ENCODE peak calls at places on chromosome 7, in ten cellular contexts. X, T, B, E, H, Y, K, N, C and I are unnamed samples.

GRCh38 chr7:73894851-73895441 is 34.0 kb downstream of the TMEM270 start:
- DNase-seq in X (peak), T (no peak), B (peak), E (no peak), H (no peak), Y (no peak), K (no peak), N (no peak), C (no peak), I (no peak)

GRCh38 chr7:73477376-73477775 is 43.8 kb downstream of the FZD9 start:
- DNase-seq in X (no peak), T (no peak), B (no peak), E (no peak), H (no peak), Y (no peak), K (no peak), N (no peak), C (no peak), I (no peak)

GRCh38 chr7:68364871-68365625 is 1233.2 kb upstream of the AUTS2 start:
- DNase-seq in X (no peak), T (no peak), B (no peak), E (no peak), H (no peak), Y (no peak), K (no peak), N (no peak), C (no peak), I (no peak)

GRCh38 chr7:100578246-100579183 is 4.8 kb upstream of the SAP25 start:
- DNase-seq in X (no peak), T (no peak), B (no peak), E (no peak), H (no peak), Y (no peak), K (no peak), N (no peak), C (no peak), I (no peak)

GRCh38 chr7:28957822-28958234 is 302 bp downstream of the TRIL start:
- DNase-seq in X (no peak), T (peak), B (no peak), E (peak), H (peak), Y (no peak), K (no peak), N (peak), C (no peak), I (peak)

GRCh38 chr7:137081694-137082093 is 213.2 kb downstream of the CHRM2 start:
- DNase-seq in X (no peak), T (no peak), B (peak), E (no peak), H (no peak), Y (no peak), K (no peak), N (no peak), C (no peak), I (no peak)

GRCh38 chr7:114412548-114412947 is 2.1 kb upstream of the FOXP2 start:
- DNase-seq in X (no peak), T (no peak), B (no peak), E (peak), H (no peak), Y (no peak), K (no peak), N (no peak), C (peak), I (no peak)

GRCh38 chr7:101817930-101818698 is 688 bp downstream of the CUX1 start:
- DNase-seq in X (no peak), T (no peak), B (no peak), E (no peak), H (no peak), Y (no peak), K (no peak), N (no peak), C (no peak), I (no peak)

GRCh38 chr7:155774947-155775346 is 37.3 kb downstream of the SHH start:
- DNase-seq in X (no peak), T (no peak), B (no peak), E (no peak), H (no peak), Y (no peak), K (no peak), N (no peak), C (no peak), I (no peak)

GRCh38 chr7:136114966-136115762 is 138.0 kb upstream of the MTPN start:
- DNase-seq in X (no peak), T (peak), B (peak), E (peak), H (no peak), Y (peak), K (peak), N (peak), C (peak), I (peak)

GRCh38 chr7:51128545-51129466 is 187.8 kb downstream of the COBL start:
- DNase-seq in X (no peak), T (no peak), B (no peak), E (no peak), H (no peak), Y (no peak), K (no peak), N (no peak), C (no peak), I (no peak)

GRCh38 chr7:70408477-70408876 is 723.5 kb upstream of the GALNT17 start:
- DNase-seq in X (no peak), T (no peak), B (no peak), E (no peak), H (no peak), Y (peak), K (no peak), N (no peak), C (no peak), I (no peak)

GRCh38 chr7:38682602-38683001 is 51.4 kb upstream of the AMPH start:
- DNase-seq in X (no peak), T (no peak), B (no peak), E (no peak), H (no peak), Y (no peak), K (no peak), N (no peak), C (no peak), I (no peak)

GRCh38 chr7:22728416-22729029 is 1.5 kb downstream of the IL6 start:
- DNase-seq in X (no peak), T (no peak), B (no peak), E (no peak), H (no peak), Y (peak), K (peak), N (no peak), C (no peak), I (peak)

GRCh38 chr7:108824840-108825540 is 255.3 kb downstream of the DNAJB9 start:
- DNase-seq in X (no peak), T (no peak), B (no peak), E (no peak), H (no peak), Y (no peak), K (no peak), N (no peak), C (no peak), I (no peak)

GRCh38 chr7:36651404-36651803 is 72.9 kb downstream of the AOAH start:
- DNase-seq in X (no peak), T (no peak), B (peak), E (no peak), H (no peak), Y (no peak), K (no peak), N (no peak), C (no peak), I (no peak)

GRCh38 chr7:151140826-151141225 is 26.7 kb downstream of the GBX1 start:
- DNase-seq in X (no peak), T (no peak), B (no peak), E (no peak), H (no peak), Y (no peak), K (no peak), N (no peak), C (no peak), I (no peak)

GRCh38 chr7:74329225-74329624 is 40.0 kb downstream of the CLIP2 start:
- DNase-seq in X (no peak), T (no peak), B (no peak), E (no peak), H (no peak), Y (no peak), K (no peak), N (no peak), C (no peak), I (no peak)

GRCh38 chr7:42605381-42605780 is 306.5 kb downstream of the C7orf25 start:
- DNase-seq in X (no peak), T (no peak), B (peak), E (no peak), H (no peak), Y (no peak), K (no peak), N (no peak), C (no peak), I (no peak)

GRCh38 chr7:1853619-1854520 is 183.8 kb downstream of the ELFN1 start:
- DNase-seq in X (no peak), T (no peak), B (no peak), E (peak), H (peak), Y (no peak), K (peak), N (peak), C (no peak), I (no peak)

GRCh38 chr7:1144269-1144771 is 15.7 kb downstream of the ZFAND2A start:
- DNase-seq in X (no peak), T (no peak), B (no peak), E (no peak), H (no peak), Y (peak), K (peak), N (no peak), C (no peak), I (peak)

GRCh38 chr7:128017880-128018845 is 13.1 kb downstream of the LRRC4 start:
- DNase-seq in X (no peak), T (no peak), B (no peak), E (no peak), H (no peak), Y (no peak), K (no peak), N (no peak), C (no peak), I (no peak)

GRCh38 chr7:7491044-7491443 is 44.6 kb downstream of the COL28A1 start:
- DNase-seq in X (no peak), T (no peak), B (no peak), E (no peak), H (no peak), Y (no peak), K (no peak), N (no peak), C (no peak), I (no peak)

GRCh38 chr7:17302575-17303142 is 4.2 kb downstream of the AHR start:
- DNase-seq in X (no peak), T (peak), B (peak), E (no peak), H (no peak), Y (no peak), K (peak), N (no peak), C (no peak), I (peak)

GRCh38 chr7:105985821-105986220 is 22.8 kb downstream of the CDHR3 start:
- DNase-seq in X (no peak), T (no peak), B (no peak), E (no peak), H (no peak), Y (no peak), K (no peak), N (no peak), C (no peak), I (no peak)

GRCh38 chr7:75808106-75808505 is 5.5 kb downstream of the CCL24 start:
- DNase-seq in X (no peak), T (no peak), B (no peak), E (no peak), H (no peak), Y (no peak), K (no peak), N (no peak), C (no peak), I (no peak)

GRCh38 chr7:117637937-117638336 is 158.1 kb downstream of the CFTR start:
- DNase-seq in X (no peak), T (no peak), B (no peak), E (no peak), H (no peak), Y (no peak), K (no peak), N (no peak), C (no peak), I (no peak)

GRCh38 chr7:36522453-36523007 is 132.9 kb downstream of the ANLN start:
- DNase-seq in X (no peak), T (no peak), B (no peak), E (no peak), H (no peak), Y (no peak), K (no peak), N (no peak), C (no peak), I (no peak)

GRCh38 chr7:149884016-149884415 is 10.2 kb downstream of the ATP6V0E2 start:
- DNase-seq in X (no peak), T (no peak), B (no peak), E (no peak), H (no peak), Y (no peak), K (peak), N (no peak), C (no peak), I (peak)

GRCh38 chr7:7919449-7919945 is 49.1 kb upstream of the GLCCI1 start:
- DNase-seq in X (no peak), T (no peak), B (no peak), E (no peak), H (no peak), Y (no peak), K (no peak), N (no peak), C (no peak), I (no peak)

GRCh38 chr7:120404042-120404441 is 131.1 kb downstream of the KCND2 start:
- DNase-seq in X (no peak), T (peak), B (no peak), E (no peak), H (no peak), Y (no peak), K (no peak), N (no peak), C (no peak), I (no peak)

GRCh38 chr7:1702652-1703051 is 32.6 kb downstream of the ELFN1 start:
- DNase-seq in X (no peak), T (no peak), B (no peak), E (no peak), H (no peak), Y (no peak), K (no peak), N (no peak), C (no peak), I (no peak)

GRCh38 chr7:45119550-45119949 is 8.1 kb upstream of the TBRG4 start:
- DNase-seq in X (no peak), T (no peak), B (no peak), E (no peak), H (no peak), Y (no peak), K (no peak), N (no peak), C (no peak), I (no peak)

GRCh38 chr7:66894463-66895080 is 26.5 kb upstream of the TMEM248 start:
- DNase-seq in X (no peak), T (no peak), B (no peak), E (no peak), H (no peak), Y (no peak), K (peak), N (peak), C (no peak), I (no peak)

GRCh38 chr7:20268832-20269231 is 51.6 kb upstream of the MACC1 start:
- DNase-seq in X (no peak), T (no peak), B (no peak), E (no peak), H (no peak), Y (no peak), K (no peak), N (no peak), C (no peak), I (no peak)

GRCh38 chr7:17663056-17663675 is 277.1 kb downstream of the SNX13 start:
- DNase-seq in X (no peak), T (no peak), B (no peak), E (no peak), H (no peak), Y (no peak), K (no peak), N (no peak), C (no peak), I (no peak)

GRCh38 chr7:82810558-82811259 is 352.0 kb downstream of the PCLO start:
- DNase-seq in X (no peak), T (no peak), B (peak), E (no peak), H (no peak), Y (peak), K (peak), N (no peak), C (peak), I (peak)

GRCh38 chr7:55569269-55569663 is 3.0 kb downstream of the VOPP1 start:
- DNase-seq in X (no peak), T (no peak), B (no peak), E (no peak), H (no peak), Y (peak), K (no peak), N (no peak), C (no peak), I (no peak)

GRCh38 chr7:66119502-66119901 is 4.9 kb downstream of the CRCP start:
- DNase-seq in X (no peak), T (no peak), B (no peak), E (no peak), H (no peak), Y (no peak), K (no peak), N (no peak), C (no peak), I (no peak)

GRCh38 chr7:12066004-12066403 is 145.1 kb upstream of the TMEM106B start:
- DNase-seq in X (no peak), T (no peak), B (no peak), E (no peak), H (no peak), Y (no peak), K (no peak), N (no peak), C (no peak), I (no peak)

GRCh38 chr7:12067156-12067831 is 143.8 kb upstream of the TMEM106B start:
- DNase-seq in X (no peak), T (peak), B (peak), E (no peak), H (peak), Y (peak), K (peak), N (peak), C (peak), I (peak)

GRCh38 chr7:12062062-12062461 is 149.0 kb upstream of the TMEM106B start:
- DNase-seq in X (no peak), T (no peak), B (no peak), E (no peak), H (no peak), Y (no peak), K (peak), N (peak), C (no peak), I (no peak)

GRCh38 chr7:12066561-12066960 is 144.5 kb upstream of the TMEM106B start:
- DNase-seq in X (no peak), T (no peak), B (no peak), E (no peak), H (no peak), Y (no peak), K (no peak), N (no peak), C (no peak), I (no peak)

GRCh38 chr7:12064716-12065115 is 146.4 kb upstream of the TMEM106B start:
- DNase-seq in X (no peak), T (no peak), B (no peak), E (no peak), H (no peak), Y (no peak), K (no peak), N (no peak), C (no peak), I (no peak)
- TF ChIP-seq CTCF in X (no peak), T (no peak), B (no peak), E (no peak), H (no peak), Y (no peak), K (no peak), N (no peak), C (no peak), I (no peak)

GRCh38 chr7:148478551-148478950 is 112.0 kb upstream of the C7orf33 start:
- DNase-seq in X (no peak), T (no peak), B (no peak), E (no peak), H (no peak), Y (no peak), K (no peak), N (no peak), C (no peak), I (no peak)

GRCh38 chr7:148481965-148482626 is 108.5 kb upstream of the C7orf33 start:
- DNase-seq in X (no peak), T (no peak), B (no peak), E (no peak), H (no peak), Y (no peak), K (no peak), N (no peak), C (no peak), I (no peak)

GRCh38 chr7:148481147-148481526 is 109.4 kb upstream of the C7orf33 start:
- DNase-seq in X (no peak), T (no peak), B (no peak), E (no peak), H (no peak), Y (no peak), K (no peak), N (no peak), C (no peak), I (no peak)

GRCh38 chr7:148483515-148483914 is 107.1 kb upstream of the C7orf33 start:
- DNase-seq in X (no peak), T (no peak), B (no peak), E (no peak), H (no peak), Y (no peak), K (no peak), N (no peak), C (no peak), I (no peak)

GRCh38 chr7:148480479-148481146 is 110.0 kb upstream of the C7orf33 start:
- DNase-seq in X (no peak), T (no peak), B (no peak), E (no peak), H (no peak), Y (peak), K (no peak), N (no peak), C (no peak), I (no peak)
- TF ChIP-seq CTCF in X (no peak), T (peak), B (no peak), E (no peak), H (no peak), Y (peak), K (no peak), N (no peak), C (no peak), I (no peak)

DNA sequence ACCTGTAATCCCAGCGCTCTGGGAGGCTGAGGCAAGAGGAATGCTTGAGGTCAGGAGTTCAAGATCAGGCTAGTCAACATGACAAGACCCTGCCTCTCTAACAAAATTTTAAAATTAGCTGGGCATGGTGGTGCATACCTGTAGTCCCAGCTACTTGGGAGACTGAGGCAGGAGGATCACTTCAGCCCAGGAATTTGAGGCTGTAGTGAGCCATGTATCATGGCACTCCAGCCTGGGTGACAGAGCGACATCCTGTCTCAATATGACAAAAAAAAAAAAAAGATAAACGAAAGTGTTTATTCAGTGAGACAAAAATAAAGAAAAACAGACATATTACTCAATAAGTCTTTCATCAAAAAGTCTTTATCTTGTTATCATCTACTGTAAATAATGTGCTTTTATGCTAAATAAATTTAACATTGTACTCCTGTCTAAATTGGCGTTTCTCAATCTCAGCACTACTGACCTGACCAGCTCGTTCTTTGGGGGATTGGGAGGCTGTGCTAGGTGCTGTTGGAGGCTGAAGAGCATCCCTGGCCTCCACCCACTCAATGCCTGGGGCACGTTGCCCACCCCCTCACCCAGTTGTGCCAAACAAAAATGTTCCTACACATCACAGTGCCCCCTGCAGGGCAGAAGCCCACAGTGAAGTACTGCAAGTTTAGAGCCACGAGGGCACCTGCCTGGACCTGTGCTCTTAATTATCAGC is 57.7 kb downstream of the NCAPG2 start:
- DNase-seq in X (no peak), T (no peak), B (no peak), E (no peak), H (no peak), Y (peak), K (peak), N (peak), C (peak), I (no peak)
- TF ChIP-seq CTCF in X (no peak), T (peak), B (peak), E (peak), H (peak), Y (peak), K (peak), N (peak), C (peak), I (peak)

DNA sequence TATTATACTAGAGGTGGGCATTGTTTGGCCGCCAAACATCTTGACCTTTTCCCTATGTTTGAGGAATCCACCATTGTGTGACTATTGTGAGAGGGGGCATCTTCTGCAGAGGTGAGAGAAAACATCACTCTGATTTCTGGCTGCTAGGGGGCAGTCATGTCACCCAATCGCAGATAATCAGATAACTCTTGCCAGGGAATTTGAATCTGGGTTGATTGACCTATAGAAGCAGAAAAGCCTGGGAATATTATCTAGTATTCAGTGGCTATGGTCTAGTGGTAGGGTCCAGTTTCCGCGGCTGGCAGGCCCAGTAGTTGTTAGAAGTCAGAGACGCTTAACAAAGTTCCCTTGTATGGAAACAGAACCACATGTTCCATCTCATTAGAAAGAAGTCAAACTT is 808.5 kb downstream of the PHTF2 start:
- DNase-seq in X (no peak), T (no peak), B (no peak), E (no peak), H (no peak), Y (peak), K (peak), N (peak), C (no peak), I (no peak)
- TF ChIP-seq CTCF in X (peak), T (peak), B (no peak), E (no peak), H (peak), Y (peak), K (peak), N (peak), C (peak), I (peak)